ENCODE peak calls at places on chromosome 9, in six cellular contexts. U, O, F, N, C and I are unnamed samples.

GRCh38 chr9:135030711-135031245 is 56.7 kb upstream of the OLFM1 start:
- DNase-seq in U (no peak), O (no peak), C (no peak), F (no peak), N (no peak), I (no peak)

GRCh38 chr9:99052849-99053715 is 51.8 kb upstream of the TGFBR1 start:
- DNase-seq in N (no peak), O (peak), F (no peak), U (no peak), C (no peak), I (no peak)

GRCh38 chr9:121774715-121775613 is 123.5 kb downstream of the DAB2IP start:
- DNase-seq in F (no peak), U (no peak), C (no peak), N (no peak), O (no peak), I (peak)

GRCh38 chr9:94619012-94619411 is 20.3 kb downstream of the FBP1 start:
- DNase-seq in C (no peak), F (no peak), O (no peak), N (no peak), U (no peak), I (no peak)

GRCh38 chr9:88530051-88530450 is 4.9 kb upstream of the NXNL2 start:
- DNase-seq in C (no peak), O (peak), F (no peak), N (no peak), U (no peak), I (no peak)

GRCh38 chr9:19995619-19996018 is 206.8 kb upstream of the SLC24A2 start:
- DNase-seq in N (no peak), C (no peak), O (no peak), U (no peak), F (no peak), I (no peak)

GRCh38 chr9:93575706-93576295 is 583 bp upstream of the PHF2 start:
- DNase-seq in F (no peak), U (peak), O (peak), N (no peak), C (no peak), I (peak)

GRCh38 chr9:138053321-138053868 is 175.8 kb downstream of the CACNA1B start:
- DNase-seq in U (no peak), O (no peak), F (no peak), N (no peak), C (no peak), I (no peak)

GRCh38 chr9:100350188-100350587 is 2.6 kb downstream of the TEX10 start:
- DNase-seq in O (no peak), F (no peak), C (no peak), U (no peak), N (no peak), I (peak)

GRCh38 chr9:81620009-81620405 is 69.3 kb downstream of the TLE1 start:
- DNase-seq in F (no peak), O (peak), U (no peak), N (no peak), C (no peak), I (no peak)

GRCh38 chr9:127557466-127557869 is 54.6 kb upstream of the STXBP1 start:
- DNase-seq in F (no peak), C (no peak), U (peak), N (no peak), O (no peak), I (peak)

GRCh38 chr9:32551491-32552049 is 557 bp upstream of the SMIM27 start:
- DNase-seq in C (peak), U (peak), N (no peak), F (peak), O (peak), I (peak)

GRCh38 chr9:1938135-1938534 is 77.0 kb upstream of the SMARCA2 start:
- DNase-seq in U (no peak), F (no peak), O (no peak), C (no peak), N (no peak), I (no peak)

GRCh38 chr9:122810306-122810946 is 10.5 kb downstream of the OR1K1 start:
- DNase-seq in U (peak), N (peak), O (peak), F (peak), C (peak), I (peak)

GRCh38 chr9:132162764-132163456 is 1.1 kb downstream of the NTNG2 start:
- DNase-seq in C (no peak), U (no peak), F (no peak), N (no peak), O (no peak), I (peak)

GRCh38 chr9:93675336-93676150 is 99.2 kb downstream of the PHF2 start:
- DNase-seq in F (no peak), U (no peak), O (no peak), N (no peak), C (no peak), I (no peak)

GRCh38 chr9:17719053-17719452 is 140.2 kb downstream of the SH3GL2 start:
- DNase-seq in C (no peak), O (no peak), N (no peak), U (no peak), F (no peak), I (no peak)

GRCh38 chr9:122197334-122197872 is 31.4 kb downstream of the LHX6 start:
- DNase-seq in U (no peak), O (no peak), N (no peak), F (peak), C (peak), I (peak)